ENCODE peak calls at places on chromosomes 16 and 17, in eight cellular contexts. H is WTC11; Q is ovary; Z is left cardiac atrium; X is ascending aorta; O is activated naive CD4-positive, alpha-beta T cell; M is lower leg skin; Y is ELR. N is an unnamed sample.

GRCh38 chr16:48291303-48291702 is 44.0 kb upstream of the ABCC11 start:
- DNase-seq in H (no peak), Q (no peak), Z (no peak), X (no peak), O (no peak), M (no peak), Y (peak), N (no peak)

GRCh38 chr17:62644487-62645173 is 17.2 kb downstream of the MRC2 start:
- DNase-seq in H (peak), Q (no peak), Z (no peak), X (no peak), O (no peak), M (no peak), Y (no peak), N (peak)

GRCh38 chr16:15055141-15056053 is 477 bp downstream of the NTAN1 start:
- DNase-seq in H (peak), Q (peak), Z (peak), X (no peak), O (no peak), M (peak), Y (peak), N (no peak)

GRCh38 chr16:84593825-84594724 is 23.8 kb downstream of the COTL1 start:
- DNase-seq in H (no peak), Q (peak), Z (peak), X (no peak), O (no peak), M (no peak), Y (no peak), N (no peak)

GRCh38 chr17:82157046-82158035 is 55.3 kb downstream of the CCDC57 start:
- DNase-seq in H (no peak), Q (no peak), Z (no peak), X (no peak), O (no peak), M (no peak), Y (no peak), N (no peak)

GRCh38 chr16:84518804-84519341 is 14.4 kb upstream of the MEAK7 start:
- DNase-seq in H (no peak), Q (no peak), Z (no peak), X (no peak), O (no peak), M (no peak), Y (no peak), N (peak)

GRCh38 chr16:49620868-49621239 is 235.1 kb downstream of the ZNF423 start:
- DNase-seq in H (no peak), Q (peak), Z (no peak), X (no peak), O (no peak), M (no peak), Y (no peak), N (no peak)

GRCh38 chr16:50266337-50267091 is at the start of gene ADCY7:
- DNase-seq in H (peak), Q (peak), Z (peak), X (peak), O (peak), M (no peak), Y (peak), N (no peak)

GRCh38 chr16:14198012-14198411 is 126.9 kb downstream of the MRTFB start:
- DNase-seq in H (no peak), Q (no peak), Z (no peak), X (no peak), O (no peak), M (no peak), Y (no peak), N (no peak)

GRCh38 chr16:16042076-16042475 is 92.7 kb downstream of the ABCC1 start:
- DNase-seq in H (no peak), Q (no peak), Z (peak), X (no peak), O (no peak), M (no peak), Y (peak), N (no peak)

GRCh38 chr16:89658221-89658879 is 714 bp downstream of the SPATA33 start:
- DNase-seq in H (no peak), Q (no peak), Z (peak), X (no peak), O (no peak), M (no peak), Y (peak), N (peak)

GRCh38 chr17:72118588-72119279 is 2.1 kb upstream of the SOX9 start:
- DNase-seq in H (peak), Q (no peak), Z (peak), X (no peak), O (no peak), M (peak), Y (peak), N (peak)

GRCh38 chr17:72470338-72471133 is 349.7 kb downstream of the SOX9 start:
- DNase-seq in H (no peak), Q (no peak), Z (no peak), X (no peak), O (no peak), M (no peak), Y (peak), N (no peak)

GRCh38 chr16:58286769-58287433 is 7.9 kb downstream of the PRSS54 start:
- DNase-seq in H (no peak), Q (no peak), Z (no peak), X (no peak), O (no peak), M (no peak), Y (no peak), N (no peak)

N was measured in NCI-H146.